ENCODE peak calls at places on chromosomes 6 and 20, in eight cellular contexts. One of them, this sample, is unnamed.
A peak's percentile ranks its signal among the peaks of the same experiment; 100 is the strongest.

GRCh38 chr6:127561660-127562059 is 15.3 kb upstream of the C6orf58 start:
- DNase-seq in left ventricle myocardium inferior: no peak
- DNase-seq in esophagus muscularis mucosa: no peak
- DNase-seq in CD8-positive, alpha-beta T cell: no peak
- DNase-seq in cardiac fibroblast: peak; percentile 11
- DNase-seq in OCI-LY7: no peak
- DNase-seq in MCF 10A: no peak
- DNase-seq in esophagus squamous epithelium: no peak
- DNase-seq in this sample: no peak

GRCh38 chr6:31305674-31306219 is 33.9 kb upstream of the HLA-C start:
- DNase-seq in OCI-LY7: no peak
- DNase-seq in left ventricle myocardium inferior: no peak
- DNase-seq in cardiac fibroblast: no peak
- DNase-seq in MCF 10A: no peak
- DNase-seq in esophagus squamous epithelium: no peak
- DNase-seq in esophagus muscularis mucosa: no peak
- DNase-seq in CD8-positive, alpha-beta T cell: no peak
- DNase-seq in this sample: peak; percentile 71

GRCh38 chr6:41967312-41968287 is 26.0 kb upstream of the CCND3 start:
- DNase-seq in CD8-positive, alpha-beta T cell: no peak
- DNase-seq in left ventricle myocardium inferior: no peak
- DNase-seq in OCI-LY7: no peak
- DNase-seq in cardiac fibroblast: peak; percentile 85
- DNase-seq in esophagus muscularis mucosa: no peak
- DNase-seq in MCF 10A: peak; percentile 77
- DNase-seq in esophagus squamous epithelium: no peak
- DNase-seq in this sample: no peak

GRCh38 chr20:41118632-41119031 is 18.7 kb upstream of the PLCG1 start:
- DNase-seq in esophagus squamous epithelium: no peak
- DNase-seq in esophagus muscularis mucosa: no peak
- DNase-seq in left ventricle myocardium inferior: no peak
- DNase-seq in CD8-positive, alpha-beta T cell: no peak
- DNase-seq in cardiac fibroblast: peak; percentile 72
- DNase-seq in MCF 10A: peak; percentile 48
- DNase-seq in OCI-LY7: no peak
- DNase-seq in this sample: no peak

GRCh38 chr6:127207591-127208120 is 59.0 kb upstream of the RNF146 start:
- DNase-seq in cardiac fibroblast: peak; percentile 76
- DNase-seq in CD8-positive, alpha-beta T cell: no peak
- DNase-seq in esophagus muscularis mucosa: no peak
- DNase-seq in MCF 10A: no peak
- DNase-seq in OCI-LY7: no peak
- DNase-seq in left ventricle myocardium inferior: no peak
- DNase-seq in esophagus squamous epithelium: no peak
- DNase-seq in this sample: no peak

GRCh38 chr20:57467742-57468141 is 57.2 kb downstream of the CTCFL start:
- DNase-seq in esophagus muscularis mucosa: no peak
- DNase-seq in cardiac fibroblast: no peak
- DNase-seq in left ventricle myocardium inferior: no peak
- DNase-seq in MCF 10A: no peak
- DNase-seq in esophagus squamous epithelium: no peak
- DNase-seq in CD8-positive, alpha-beta T cell: no peak
- DNase-seq in OCI-LY7: no peak
- DNase-seq in this sample: no peak

GRCh38 chr6:10478187-10479040 is 42.7 kb upstream of the GCNT2 start:
- DNase-seq in left ventricle myocardium inferior: no peak
- DNase-seq in esophagus muscularis mucosa: no peak
- DNase-seq in esophagus squamous epithelium: no peak
- DNase-seq in CD8-positive, alpha-beta T cell: no peak
- DNase-seq in OCI-LY7: peak; percentile 69
- DNase-seq in cardiac fibroblast: peak; percentile 56
- DNase-seq in MCF 10A: peak; percentile 65
- DNase-seq in this sample: no peak

GRCh38 chr6:107977283-107977682 is 19.3 kb upstream of the SEC63 start:
- DNase-seq in left ventricle myocardium inferior: no peak
- DNase-seq in OCI-LY7: peak; percentile 28
- DNase-seq in CD8-positive, alpha-beta T cell: no peak
- DNase-seq in esophagus muscularis mucosa: no peak
- DNase-seq in MCF 10A: peak; percentile 43
- DNase-seq in esophagus squamous epithelium: no peak
- DNase-seq in cardiac fibroblast: peak; percentile 62
- DNase-seq in this sample: no peak

GRCh38 chr6:53813801-53814200 is 19.0 kb downstream of the LRRC1 start:
- DNase-seq in cardiac fibroblast: no peak
- DNase-seq in MCF 10A: no peak
- DNase-seq in esophagus muscularis mucosa: no peak
- DNase-seq in esophagus squamous epithelium: no peak
- DNase-seq in OCI-LY7: no peak
- DNase-seq in CD8-positive, alpha-beta T cell: no peak
- DNase-seq in left ventricle myocardium inferior: no peak
- DNase-seq in this sample: no peak

GRCh38 chr6:13794184-13794583 is 20.2 kb downstream of the MCUR1 start:
- DNase-seq in left ventricle myocardium inferior: no peak
- DNase-seq in OCI-LY7: no peak
- DNase-seq in MCF 10A: peak; percentile 73
- DNase-seq in esophagus muscularis mucosa: no peak
- DNase-seq in esophagus squamous epithelium: no peak
- DNase-seq in CD8-positive, alpha-beta T cell: no peak
- DNase-seq in cardiac fibroblast: peak; percentile 98
- DNase-seq in this sample: no peak

GRCh38 chr6:8180327-8181161 is 78.2 kb upstream of the EEF1E1 start:
- DNase-seq in esophagus squamous epithelium: no peak
- DNase-seq in cardiac fibroblast: peak; percentile 85
- DNase-seq in left ventricle myocardium inferior: no peak
- DNase-seq in esophagus muscularis mucosa: no peak
- DNase-seq in MCF 10A: peak; percentile 59
- DNase-seq in OCI-LY7: no peak
- DNase-seq in CD8-positive, alpha-beta T cell: no peak
- DNase-seq in this sample: no peak

GRCh38 chr20:8118735-8119134 is 13.3 kb upstream of the PLCB1 start:
- DNase-seq in left ventricle myocardium inferior: no peak
- DNase-seq in esophagus muscularis mucosa: no peak
- DNase-seq in CD8-positive, alpha-beta T cell: no peak
- DNase-seq in cardiac fibroblast: no peak
- DNase-seq in MCF 10A: no peak
- DNase-seq in OCI-LY7: no peak
- DNase-seq in esophagus squamous epithelium: no peak
- DNase-seq in this sample: no peak

GRCh38 chr20:3084283-3084985 is at the start of gene AVP:
- DNase-seq in cardiac fibroblast: no peak
- DNase-seq in OCI-LY7: no peak
- DNase-seq in esophagus squamous epithelium: no peak
- DNase-seq in esophagus muscularis mucosa: no peak
- DNase-seq in left ventricle myocardium inferior: no peak
- DNase-seq in CD8-positive, alpha-beta T cell: no peak
- DNase-seq in MCF 10A: no peak
- DNase-seq in this sample: peak; percentile 61

GRCh38 chr6:154914288-154914687 is 80.8 kb upstream of the TIAM2 start:
- DNase-seq in cardiac fibroblast: peak; percentile 15
- DNase-seq in left ventricle myocardium inferior: no peak
- DNase-seq in esophagus squamous epithelium: no peak
- DNase-seq in MCF 10A: no peak
- DNase-seq in esophagus muscularis mucosa: no peak
- DNase-seq in OCI-LY7: no peak
- DNase-seq in CD8-positive, alpha-beta T cell: no peak
- DNase-seq in this sample: no peak

GRCh38 chr6:19415605-19416326 is 421.4 kb upstream of the ID4 start:
- DNase-seq in OCI-LY7: no peak
- DNase-seq in MCF 10A: peak; percentile 47
- DNase-seq in left ventricle myocardium inferior: no peak
- DNase-seq in esophagus muscularis mucosa: no peak
- DNase-seq in cardiac fibroblast: peak; percentile 76
- DNase-seq in CD8-positive, alpha-beta T cell: no peak
- DNase-seq in esophagus squamous epithelium: no peak
- DNase-seq in this sample: no peak

DNA sequence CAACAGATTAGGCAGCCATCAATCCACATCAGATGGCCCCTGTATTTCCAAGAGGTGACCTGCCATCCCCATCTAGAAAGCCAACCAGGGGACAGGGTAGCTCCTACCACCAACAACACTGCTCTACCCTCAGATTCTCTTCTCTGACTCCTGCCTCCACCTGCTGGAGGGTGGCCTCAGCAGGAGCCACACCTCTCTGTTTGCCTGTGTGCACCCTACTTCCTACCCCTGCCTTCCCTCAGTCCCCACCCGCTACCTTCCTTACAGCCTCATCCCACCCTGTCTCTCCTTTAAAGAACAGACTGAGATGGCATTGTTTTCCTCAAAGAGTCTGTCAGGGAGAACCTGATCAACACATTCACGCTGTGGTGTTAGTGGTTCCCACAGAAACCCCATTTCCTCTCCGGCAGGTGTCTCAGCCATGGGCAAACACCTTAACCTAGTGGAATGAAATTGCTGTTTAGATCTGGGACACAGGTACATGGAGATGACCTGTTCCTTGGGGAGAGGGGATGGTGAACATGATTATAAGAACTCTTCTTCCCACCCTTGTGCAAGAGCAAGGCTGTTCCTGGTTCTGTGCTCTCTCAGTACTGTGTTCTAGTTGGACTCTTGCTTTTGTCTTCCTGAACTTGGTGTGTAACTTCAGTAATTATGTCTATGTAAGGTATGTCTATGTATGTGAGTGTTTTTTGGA is 1.8 kb downstream of the ENTPD6 start:
- DNase-seq in esophagus squamous epithelium: no peak
- DNase-seq in CD8-positive, alpha-beta T cell: no peak
- DNase-seq in left ventricle myocardium inferior: no peak
- DNase-seq in MCF 10A: no peak
- DNase-seq in OCI-LY7: no peak
- DNase-seq in esophagus muscularis mucosa: peak; percentile 85
- DNase-seq in cardiac fibroblast: no peak
- DNase-seq in this sample: no peak
- TF ChIP-seq CTCF in esophagus squamous epithelium: no peak
- TF ChIP-seq CTCF in CD8-positive, alpha-beta T cell: no peak
- TF ChIP-seq CTCF in left ventricle myocardium inferior: no peak
- TF ChIP-seq CTCF in MCF 10A: peak; percentile 15
- TF ChIP-seq CTCF in OCI-LY7: no peak
- TF ChIP-seq CTCF in esophagus muscularis mucosa: no peak
- TF ChIP-seq CTCF in cardiac fibroblast: no peak
- TF ChIP-seq CTCF in this sample: no peak

DNA sequence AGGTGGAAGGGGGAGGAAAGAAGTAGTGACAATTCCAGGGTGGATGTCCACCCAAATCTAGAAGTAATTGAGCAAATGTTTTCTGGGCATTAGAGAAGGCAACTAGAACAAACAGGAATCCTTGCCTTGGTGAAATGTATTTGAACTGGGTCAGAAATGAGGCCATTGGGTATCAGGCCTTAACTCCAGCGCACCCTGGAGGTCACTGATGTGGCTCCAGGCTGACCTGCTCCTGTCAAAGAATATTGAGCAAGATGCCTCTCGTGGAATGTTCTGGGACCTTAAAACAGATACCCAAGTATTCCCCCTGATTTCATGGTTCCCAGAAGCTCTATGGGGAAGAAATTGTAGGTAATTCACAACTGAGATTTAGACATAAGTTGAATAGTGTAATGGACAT is 6.9 kb downstream of the HLA-DPB1 start:
- DNase-seq in cardiac fibroblast: peak; percentile 58
- DNase-seq in left ventricle myocardium inferior: peak; percentile 49
- DNase-seq in esophagus squamous epithelium: no peak
- DNase-seq in esophagus muscularis mucosa: peak; percentile 50
- DNase-seq in MCF 10A: peak; percentile 47
- DNase-seq in CD8-positive, alpha-beta T cell: no peak
- DNase-seq in OCI-LY7: peak; percentile 59
- DNase-seq in this sample: no peak
- TF ChIP-seq CTCF in cardiac fibroblast: peak; percentile 61
- TF ChIP-seq CTCF in left ventricle myocardium inferior: peak; percentile 57
- TF ChIP-seq CTCF in esophagus squamous epithelium: peak; percentile 23
- TF ChIP-seq CTCF in esophagus muscularis mucosa: peak; percentile 83
- TF ChIP-seq CTCF in MCF 10A: peak; percentile 30
- TF ChIP-seq CTCF in CD8-positive, alpha-beta T cell: no peak
- TF ChIP-seq CTCF in OCI-LY7: peak; percentile 78
- TF ChIP-seq CTCF in this sample: peak; percentile 68

DNA sequence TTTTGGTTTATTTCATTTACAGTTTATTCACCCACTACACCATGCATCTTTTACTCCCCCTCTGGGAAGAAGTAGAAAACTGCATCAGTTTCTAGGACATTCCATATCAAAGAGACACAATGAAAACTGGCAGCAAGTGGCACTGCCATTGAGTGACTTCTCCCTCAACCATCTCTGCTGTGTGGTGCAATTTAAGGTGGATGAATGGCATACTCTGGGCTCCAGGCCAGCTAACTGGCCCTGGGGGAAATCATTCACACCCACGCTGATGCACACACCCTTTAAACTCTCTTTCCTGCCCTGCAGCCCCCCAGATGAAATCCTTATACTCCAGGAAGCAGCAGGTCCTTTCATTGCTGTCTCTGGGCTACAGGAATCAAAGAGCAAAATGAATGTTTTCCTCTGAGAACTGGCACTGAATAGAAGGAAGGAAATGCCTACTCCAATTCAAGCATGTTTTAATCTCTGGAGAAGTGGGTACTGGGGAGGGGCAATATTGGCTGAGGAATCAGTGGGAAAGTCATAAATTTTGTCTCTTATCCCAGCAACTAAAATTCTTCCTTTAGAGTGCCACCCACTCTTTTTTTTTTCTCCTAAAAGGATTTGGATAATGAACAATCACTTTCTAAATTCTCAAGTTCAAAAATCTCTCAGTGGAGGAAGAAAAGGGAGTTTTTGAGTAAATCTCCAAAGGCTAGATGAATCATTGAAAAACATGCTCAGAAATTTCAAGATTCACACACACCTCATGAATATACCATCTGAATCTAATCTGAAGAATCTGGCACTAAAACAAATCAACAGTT is 16.9 kb upstream of the RFPL4B start:
- DNase-seq in esophagus squamous epithelium: no peak
- DNase-seq in MCF 10A: peak; percentile 92
- DNase-seq in CD8-positive, alpha-beta T cell: no peak
- DNase-seq in esophagus muscularis mucosa: no peak
- DNase-seq in left ventricle myocardium inferior: no peak
- DNase-seq in OCI-LY7: no peak
- DNase-seq in cardiac fibroblast: peak; percentile 51
- DNase-seq in this sample: no peak
- TF ChIP-seq CTCF in esophagus squamous epithelium: no peak
- TF ChIP-seq CTCF in MCF 10A: no peak
- TF ChIP-seq CTCF in CD8-positive, alpha-beta T cell: no peak
- TF ChIP-seq CTCF in esophagus muscularis mucosa: no peak
- TF ChIP-seq CTCF in left ventricle myocardium inferior: no peak
- TF ChIP-seq CTCF in OCI-LY7: no peak
- TF ChIP-seq CTCF in cardiac fibroblast: peak; percentile 19
- TF ChIP-seq CTCF in this sample: no peak

GRCh38 chr20:53642196-53643030 is 48.8 kb upstream of the ZNF217 start:
- DNase-seq in OCI-LY7: peak; percentile 53
- DNase-seq in cardiac fibroblast: peak; percentile 87
- DNase-seq in esophagus muscularis mucosa: no peak
- DNase-seq in left ventricle myocardium inferior: no peak
- DNase-seq in CD8-positive, alpha-beta T cell: peak; percentile 6
- DNase-seq in MCF 10A: peak; percentile 66
- DNase-seq in esophagus squamous epithelium: no peak
- DNase-seq in this sample: no peak
- TF ChIP-seq CTCF in OCI-LY7: no peak
- TF ChIP-seq CTCF in cardiac fibroblast: no peak
- TF ChIP-seq CTCF in esophagus muscularis mucosa: no peak
- TF ChIP-seq CTCF in left ventricle myocardium inferior: no peak
- TF ChIP-seq CTCF in CD8-positive, alpha-beta T cell: no peak
- TF ChIP-seq CTCF in MCF 10A: no peak
- TF ChIP-seq CTCF in esophagus squamous epithelium: no peak
- TF ChIP-seq CTCF in this sample: no peak